ENCODE peak calls at places on chromosomes 2 and 18, in nine cellular contexts. C, Y, T, N, I, L, J, D and S are unnamed samples.

GRCh38 chr18:48805826-48806535 is 144.8 kb downstream of the SMAD7 start:
- DNase-seq in L (no peak), I (no peak), D (peak), Y (no peak), J (no peak), T (no peak), C (no peak), N (no peak), S (no peak)

GRCh38 chr2:74188018-74188601 is 9.4 kb upstream of the MOB1A start:
- DNase-seq in D (peak), N (no peak), Y (peak), J (no peak), I (no peak), C (no peak), L (peak), T (peak), S (no peak)

GRCh38 chr2:88765154-88765948 is 73.9 kb downstream of the RPIA start:
- DNase-seq in D (peak), L (no peak), Y (peak), T (peak), J (peak), I (no peak), N (no peak), C (peak), S (no peak)

GRCh38 chr18:61528961-61529360 is 195.7 kb downstream of the CDH20 start:
- DNase-seq in L (no peak), T (peak), I (no peak), J (no peak), C (no peak), Y (no peak), N (no peak), D (no peak), S (no peak)

GRCh38 chr2:156901373-156902031 is 356.0 kb upstream of the GALNT5 start:
- DNase-seq in D (no peak), I (no peak), T (no peak), N (no peak), L (peak), J (no peak), Y (peak), C (no peak), S (no peak)

GRCh38 chr18:6746386-6746960 is 17.0 kb downstream of the ARHGAP28 start:
- DNase-seq in D (no peak), Y (peak), L (no peak), T (no peak), C (no peak), N (no peak), J (no peak), I (no peak), S (no peak)

GRCh38 chr2:188701836-188702235 is 272.3 kb upstream of the COL3A1 start:
- DNase-seq in C (no peak), Y (peak), N (no peak), J (no peak), D (no peak), L (no peak), T (no peak), I (no peak), S (no peak)

GRCh38 chr2:108449410-108450200 is 599 bp downstream of the GCC2 start:
- DNase-seq in N (peak), Y (peak), D (no peak), I (peak), J (peak), C (peak), T (peak), L (peak), S (no peak)

GRCh38 chr18:48545690-48546365 is 7.0 kb downstream of the CTIF start:
- DNase-seq in Y (peak), N (no peak), J (no peak), C (peak), I (no peak), T (peak), D (peak), L (peak), S (no peak)

GRCh38 chr18:51727780-51728179 is 530.3 kb upstream of the MEX3C start:
- DNase-seq in C (no peak), D (no peak), I (no peak), T (no peak), N (no peak), L (no peak), J (no peak), Y (no peak), S (no peak)

GRCh38 chr2:163701399-163702195 is 34.2 kb downstream of the FIGN start:
- DNase-seq in T (no peak), Y (peak), D (no peak), L (no peak), N (no peak), J (no peak), C (no peak), I (no peak), S (no peak)

GRCh38 chr2:108619916-108620620 is 85.8 kb downstream of the LIMS1 start:
- DNase-seq in J (no peak), T (peak), N (no peak), I (no peak), Y (no peak), L (no peak), D (no peak), C (no peak), S (no peak)

GRCh38 chr2:111184725-111185495 is 64.2 kb downstream of the BCL2L11 start:
- DNase-seq in L (no peak), Y (no peak), T (no peak), I (no peak), D (no peak), N (no peak), J (no peak), C (peak), S (no peak)

GRCh38 chr18:68215931-68216330 is 499.0 kb downstream of the TMX3 start:
- DNase-seq in L (no peak), I (no peak), D (no peak), C (no peak), N (no peak), T (no peak), Y (peak), J (no peak), S (no peak)

GRCh38 chr2:214674278-214674677 is 135.2 kb downstream of the BARD1 start:
- DNase-seq in T (no peak), D (no peak), N (no peak), I (no peak), C (no peak), L (no peak), J (no peak), Y (no peak), S (no peak)

GRCh38 chr18:63320690-63321265 is 1.2 kb upstream of the BCL2 start:
- DNase-seq in N (no peak), I (peak), Y (peak), J (peak), T (peak), C (peak), D (peak), L (no peak), S (no peak)

GRCh38 chr2:133200684-133201421 is 367.4 kb downstream of the NCKAP5 start:
- DNase-seq in T (no peak), J (no peak), N (no peak), I (no peak), L (peak), C (no peak), D (no peak), Y (peak), S (no peak)

GRCh38 chr18:55416791-55417190 is 171.2 kb downstream of the TCF4 start:
- DNase-seq in Y (no peak), T (no peak), N (no peak), D (no peak), J (no peak), C (no peak), I (no peak), L (no peak), S (no peak)

GRCh38 chr2:206211657-206212255 is 52.1 kb downstream of the EEF1B2 start:
- DNase-seq in J (no peak), D (no peak), T (no peak), I (no peak), N (no peak), Y (peak), L (peak), C (no peak), S (no peak)

GRCh38 chr2:163556511-163556910 is 179.3 kb downstream of the FIGN start:
- DNase-seq in N (no peak), Y (no peak), J (no peak), C (no peak), T (no peak), L (no peak), D (no peak), I (no peak), S (no peak)

GRCh38 chr18:49668583-49669290 is 106.9 kb downstream of the LIPG start:
- DNase-seq in I (no peak), D (peak), N (no peak), Y (peak), J (no peak), L (no peak), T (peak), C (peak), S (no peak)

GRCh38 chr2:169562519-169562918 is 11.1 kb downstream of the FASTKD1 start:
- DNase-seq in T (no peak), Y (no peak), L (no peak), D (no peak), J (no peak), I (no peak), N (no peak), C (no peak), S (no peak)

GRCh38 chr2:27184115-27184514 is 27.7 kb upstream of the ATRAID start:
- DNase-seq in D (no peak), N (no peak), Y (no peak), T (no peak), L (no peak), J (no peak), I (no peak), C (no peak), S (no peak)

GRCh38 chr2:172181840-172182239 is 79.1 kb upstream of the DLX2 start:
- DNase-seq in D (peak), N (no peak), L (no peak), T (no peak), I (no peak), Y (no peak), C (no peak), J (no peak), S (no peak)

GRCh38 chr2:96685592-96686459 is 43.3 kb downstream of the FER1L5 start:
- DNase-seq in L (no peak), T (peak), C (no peak), D (peak), N (no peak), I (no peak), J (no peak), Y (no peak), S (no peak)

GRCh38 chr2:62787381-62787780 is 81.9 kb downstream of the EHBP1 start:
- DNase-seq in N (no peak), I (no peak), L (peak), J (no peak), Y (peak), D (no peak), C (no peak), T (peak), S (no peak)

GRCh38 chr2:30305235-30305634 is 73.9 kb downstream of the LBH start:
- DNase-seq in J (no peak), N (no peak), D (no peak), L (no peak), C (no peak), Y (peak), T (no peak), I (no peak), S (no peak)

GRCh38 chr2:187775651-187776050 is 221.4 kb upstream of the TFPI start:
- DNase-seq in L (no peak), Y (no peak), D (no peak), I (no peak), T (no peak), J (no peak), C (no peak), N (no peak), S (no peak)

GRCh38 chr2:47310801-47311560 is 92.0 kb upstream of the MSH2 start:
- DNase-seq in N (no peak), T (no peak), D (no peak), Y (no peak), J (no peak), C (peak), L (no peak), I (no peak), S (no peak)

GRCh38 chr2:208549546-208550158 is 143.1 kb downstream of the PTH2R start:
- DNase-seq in J (no peak), D (no peak), T (no peak), N (no peak), I (no peak), L (no peak), C (no peak), Y (no peak), S (no peak)

GRCh38 chr2:212327171-212327809 is 211.3 kb downstream of the ERBB4 start:
- DNase-seq in T (no peak), L (no peak), N (no peak), D (no peak), C (no peak), I (no peak), J (no peak), Y (no peak), S (no peak)

GRCh38 chr2:164850235-164850634 is 8.6 kb upstream of the COBLL1 start:
- DNase-seq in J (no peak), N (no peak), C (no peak), Y (no peak), T (no peak), I (no peak), L (no peak), D (no peak), S (no peak)

GRCh38 chr18:34651586-34652369 is 58.3 kb upstream of the DTNA start:
- DNase-seq in D (no peak), L (no peak), J (no peak), N (no peak), C (no peak), T (no peak), Y (no peak), I (no peak), S (no peak)

GRCh38 chr2:86704482-86704971 is 15.6 kb upstream of the RMND5A start:
- DNase-seq in L (peak), C (peak), I (no peak), T (peak), N (no peak), J (no peak), Y (peak), D (no peak), S (no peak)